ENCODE peak calls at places on chromosomes 6 and 20, in seven cellular contexts. One of them, this sample, is unnamed.

GRCh38 chr6:16057411-16057810 is 71.5 kb upstream of the MYLIP start:
- DNase-seq in A549: no peak
- DNase-seq in OCI-LY7: no peak
- DNase-seq in H9: no peak
- DNase-seq in cardiac fibroblast: no peak
- DNase-seq in choroid plexus epithelial cell: no peak
- DNase-seq in endothelial cell: no peak
- DNase-seq in this sample: no peak

GRCh38 chr6:29908341-29908662 is 34.0 kb upstream of the HLA-A start:
- DNase-seq in cardiac fibroblast: no peak
- DNase-seq in endothelial cell: no peak
- DNase-seq in A549: no peak
- DNase-seq in H9: no peak
- DNase-seq in OCI-LY7: no peak
- DNase-seq in choroid plexus epithelial cell: no peak
- DNase-seq in this sample: no peak

GRCh38 chr20:50273601-50274491 is 83.2 kb downstream of the CEBPB start:
- DNase-seq in choroid plexus epithelial cell: no peak
- DNase-seq in endothelial cell: no peak
- DNase-seq in A549: peak
- DNase-seq in H9: no peak
- DNase-seq in OCI-LY7: no peak
- DNase-seq in cardiac fibroblast: no peak
- DNase-seq in this sample: no peak

GRCh38 chr6:152846825-152847224 is 96.2 kb downstream of the VIP start:
- DNase-seq in choroid plexus epithelial cell: peak
- DNase-seq in endothelial cell: no peak
- DNase-seq in OCI-LY7: peak
- DNase-seq in H9: no peak
- DNase-seq in A549: peak
- DNase-seq in cardiac fibroblast: peak
- DNase-seq in this sample: no peak

GRCh38 chr6:17984822-17985660 is 2.4 kb downstream of the KIF13A start:
- DNase-seq in H9: no peak
- DNase-seq in A549: no peak
- DNase-seq in endothelial cell: no peak
- DNase-seq in choroid plexus epithelial cell: peak
- DNase-seq in OCI-LY7: no peak
- DNase-seq in cardiac fibroblast: no peak
- DNase-seq in this sample: no peak

GRCh38 chr20:16803965-16804792 is 56.0 kb downstream of the OTOR start:
- DNase-seq in choroid plexus epithelial cell: peak
- DNase-seq in H9: peak
- DNase-seq in A549: peak
- DNase-seq in OCI-LY7: peak
- DNase-seq in cardiac fibroblast: peak
- DNase-seq in endothelial cell: peak
- DNase-seq in this sample: peak

GRCh38 chr20:59752704-59753460 is 148.5 kb downstream of the PHACTR3 start:
- DNase-seq in H9: no peak
- DNase-seq in cardiac fibroblast: no peak
- DNase-seq in choroid plexus epithelial cell: no peak
- DNase-seq in OCI-LY7: peak
- DNase-seq in endothelial cell: no peak
- DNase-seq in A549: no peak
- DNase-seq in this sample: no peak

GRCh38 chr6:50834929-50835328 is 16.3 kb downstream of the TFAP2B start:
- DNase-seq in endothelial cell: no peak
- DNase-seq in cardiac fibroblast: no peak
- DNase-seq in H9: no peak
- DNase-seq in A549: no peak
- DNase-seq in choroid plexus epithelial cell: no peak
- DNase-seq in OCI-LY7: no peak
- DNase-seq in this sample: no peak

GRCh38 chr6:46757206-46757564 is 10.5 kb downstream of the ANKRD66 start:
- DNase-seq in OCI-LY7: no peak
- DNase-seq in choroid plexus epithelial cell: no peak
- DNase-seq in endothelial cell: no peak
- DNase-seq in A549: no peak
- DNase-seq in cardiac fibroblast: no peak
- DNase-seq in H9: no peak
- DNase-seq in this sample: no peak

GRCh38 chr6:131117866-131118265 is 17.4 kb upstream of the AKAP7 start:
- DNase-seq in endothelial cell: no peak
- DNase-seq in choroid plexus epithelial cell: no peak
- DNase-seq in OCI-LY7: no peak
- DNase-seq in H9: no peak
- DNase-seq in A549: no peak
- DNase-seq in cardiac fibroblast: no peak
- DNase-seq in this sample: no peak

GRCh38 chr6:133837801-133838349 is 51.0 kb upstream of the TCF21 start:
- DNase-seq in cardiac fibroblast: peak
- DNase-seq in A549: peak
- DNase-seq in choroid plexus epithelial cell: peak
- DNase-seq in endothelial cell: peak
- DNase-seq in H9: peak
- DNase-seq in OCI-LY7: peak
- DNase-seq in this sample: peak

GRCh38 chr6:99711925-99712324 is 105.3 kb downstream of the PRDM13 start:
- DNase-seq in A549: no peak
- DNase-seq in OCI-LY7: no peak
- DNase-seq in endothelial cell: no peak
- DNase-seq in choroid plexus epithelial cell: no peak
- DNase-seq in H9: no peak
- DNase-seq in cardiac fibroblast: no peak
- DNase-seq in this sample: no peak

GRCh38 chr6:116512155-116512559 is 718 bp downstream of the CALHM5 start:
- DNase-seq in H9: no peak
- DNase-seq in A549: no peak
- DNase-seq in endothelial cell: no peak
- DNase-seq in choroid plexus epithelial cell: peak
- DNase-seq in OCI-LY7: no peak
- DNase-seq in cardiac fibroblast: no peak
- DNase-seq in this sample: no peak

GRCh38 chr20:59751075-59751711 is 146.9 kb downstream of the PHACTR3 start:
- DNase-seq in H9: peak
- DNase-seq in choroid plexus epithelial cell: peak
- DNase-seq in A549: peak
- DNase-seq in endothelial cell: peak
- DNase-seq in cardiac fibroblast: peak
- DNase-seq in OCI-LY7: peak
- DNase-seq in this sample: peak

GRCh38 chr20:29689411-29690225 is 1567.8 kb upstream of the DEFB115 start:
- DNase-seq in cardiac fibroblast: peak
- DNase-seq in H9: no peak
- DNase-seq in choroid plexus epithelial cell: no peak
- DNase-seq in OCI-LY7: no peak
- DNase-seq in endothelial cell: no peak
- DNase-seq in A549: no peak
- DNase-seq in this sample: no peak

GRCh38 chr20:37947943-37948342 is 45.0 kb downstream of the VSTM2L start:
- DNase-seq in choroid plexus epithelial cell: no peak
- DNase-seq in OCI-LY7: no peak
- DNase-seq in cardiac fibroblast: no peak
- DNase-seq in H9: peak
- DNase-seq in endothelial cell: no peak
- DNase-seq in A549: no peak
- DNase-seq in this sample: no peak

GRCh38 chr6:84671188-84671587 is 93.2 kb downstream of the TBX18 start:
- DNase-seq in H9: no peak
- DNase-seq in cardiac fibroblast: no peak
- DNase-seq in OCI-LY7: no peak
- DNase-seq in choroid plexus epithelial cell: no peak
- DNase-seq in endothelial cell: no peak
- DNase-seq in A549: no peak
- DNase-seq in this sample: no peak

GRCh38 chr20:41701596-41702350 is 83.6 kb upstream of the CHD6 start:
- DNase-seq in OCI-LY7: no peak
- DNase-seq in choroid plexus epithelial cell: no peak
- DNase-seq in cardiac fibroblast: no peak
- DNase-seq in A549: no peak
- DNase-seq in H9: peak
- DNase-seq in endothelial cell: no peak
- DNase-seq in this sample: no peak

DNA sequence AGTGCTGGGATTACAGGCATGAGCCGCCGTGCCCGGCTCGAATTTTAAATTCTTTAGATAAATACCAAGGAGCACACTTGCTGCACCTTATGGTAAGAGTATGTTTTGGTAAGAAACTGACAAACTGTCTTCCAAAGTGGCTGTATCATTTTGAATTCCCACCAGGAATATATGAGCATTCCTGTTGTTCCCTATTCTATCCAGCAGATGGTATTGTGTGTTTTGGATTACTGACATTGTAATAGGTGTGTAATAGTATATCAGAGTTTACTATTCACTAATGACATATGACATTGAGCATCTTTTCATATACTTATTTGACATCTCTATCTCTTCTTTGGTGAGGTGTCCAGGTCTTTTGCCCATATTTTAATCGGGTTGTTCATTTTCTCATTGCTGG is 40.5 kb downstream of the TGM6 start:
- DNase-seq in A549: peak
- DNase-seq in H9: no peak
- DNase-seq in choroid plexus epithelial cell: peak
- DNase-seq in endothelial cell: no peak
- DNase-seq in OCI-LY7: no peak
- DNase-seq in cardiac fibroblast: peak
- DNase-seq in this sample: no peak
- TF ChIP-seq CTCF in A549: peak
- TF ChIP-seq CTCF in H9: peak
- TF ChIP-seq CTCF in choroid plexus epithelial cell: no peak
- TF ChIP-seq CTCF in endothelial cell: peak
- TF ChIP-seq CTCF in OCI-LY7: no peak
- TF ChIP-seq CTCF in cardiac fibroblast: peak
- TF ChIP-seq CTCF in this sample: peak

DNA sequence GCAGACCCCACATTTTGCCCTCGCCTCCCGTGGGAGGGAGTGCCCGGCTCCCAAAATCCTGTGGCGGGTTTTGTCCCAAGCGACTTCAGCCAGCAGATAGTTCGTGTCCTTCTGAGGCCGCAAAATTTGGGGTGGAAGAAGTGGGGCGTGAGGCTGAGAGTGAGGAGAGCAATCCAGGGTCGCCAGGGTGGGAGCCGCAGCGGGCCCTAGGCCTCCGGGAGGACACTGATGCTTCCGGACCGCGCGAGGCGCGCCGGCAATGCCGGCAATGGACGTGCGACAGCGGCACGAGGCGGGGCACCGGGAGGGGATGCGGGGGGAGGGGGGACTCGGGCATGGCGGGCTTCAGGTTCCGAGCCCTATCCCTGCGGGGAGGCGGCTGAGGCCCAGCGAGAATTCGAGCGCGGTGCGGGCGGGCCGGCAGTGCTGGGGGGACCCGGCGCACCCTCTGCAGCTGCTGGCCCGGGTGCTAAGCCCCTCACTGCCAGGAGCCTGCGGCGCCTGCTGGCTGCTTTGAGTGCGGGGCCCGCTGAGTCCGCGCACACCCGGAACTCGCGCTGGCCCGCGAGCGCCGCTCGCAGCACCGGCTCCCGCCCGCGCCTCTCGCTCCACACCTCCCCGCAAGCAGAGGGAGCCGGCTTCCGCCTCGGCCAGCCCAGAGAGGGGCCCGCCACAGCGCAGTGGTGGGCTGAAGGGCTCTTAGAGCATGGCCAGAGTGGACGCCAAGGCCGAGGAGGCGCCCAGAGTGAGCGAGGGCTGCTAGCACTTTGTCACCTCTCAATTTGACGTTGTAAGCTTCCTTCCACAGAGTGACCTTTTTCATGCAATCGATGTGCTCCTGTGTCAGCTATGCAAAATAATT is 143.8 kb downstream of the LPA start:
- DNase-seq in cardiac fibroblast: peak
- DNase-seq in endothelial cell: peak
- DNase-seq in H9: peak
- DNase-seq in choroid plexus epithelial cell: peak
- DNase-seq in OCI-LY7: peak
- DNase-seq in A549: peak
- DNase-seq in this sample: peak
- TF ChIP-seq CTCF in cardiac fibroblast: no peak
- TF ChIP-seq CTCF in endothelial cell: peak
- TF ChIP-seq CTCF in H9: no peak
- TF ChIP-seq CTCF in choroid plexus epithelial cell: peak
- TF ChIP-seq CTCF in OCI-LY7: peak
- TF ChIP-seq CTCF in A549: peak
- TF ChIP-seq CTCF in this sample: no peak

GRCh38 chr20:48728042-48728837 is 99.6 kb downstream of the PREX1 start:
- DNase-seq in A549: no peak
- DNase-seq in H9: no peak
- DNase-seq in choroid plexus epithelial cell: no peak
- DNase-seq in endothelial cell: no peak
- DNase-seq in cardiac fibroblast: no peak
- DNase-seq in OCI-LY7: no peak
- DNase-seq in this sample: no peak
- TF ChIP-seq CTCF in A549: no peak
- TF ChIP-seq CTCF in H9: no peak
- TF ChIP-seq CTCF in choroid plexus epithelial cell: peak
- TF ChIP-seq CTCF in endothelial cell: no peak
- TF ChIP-seq CTCF in cardiac fibroblast: no peak
- TF ChIP-seq CTCF in OCI-LY7: peak
- TF ChIP-seq CTCF in this sample: no peak

GRCh38 chr20:44885392-44886275 is at the start of gene YWHAB:
- DNase-seq in A549: peak
- DNase-seq in choroid plexus epithelial cell: peak
- DNase-seq in OCI-LY7: peak
- DNase-seq in cardiac fibroblast: peak
- DNase-seq in endothelial cell: peak
- DNase-seq in H9: peak
- DNase-seq in this sample: peak
- TF ChIP-seq CTCF in A549: no peak
- TF ChIP-seq CTCF in choroid plexus epithelial cell: no peak
- TF ChIP-seq CTCF in OCI-LY7: peak
- TF ChIP-seq CTCF in cardiac fibroblast: peak
- TF ChIP-seq CTCF in endothelial cell: no peak
- TF ChIP-seq CTCF in H9: peak
- TF ChIP-seq CTCF in this sample: peak

DNA sequence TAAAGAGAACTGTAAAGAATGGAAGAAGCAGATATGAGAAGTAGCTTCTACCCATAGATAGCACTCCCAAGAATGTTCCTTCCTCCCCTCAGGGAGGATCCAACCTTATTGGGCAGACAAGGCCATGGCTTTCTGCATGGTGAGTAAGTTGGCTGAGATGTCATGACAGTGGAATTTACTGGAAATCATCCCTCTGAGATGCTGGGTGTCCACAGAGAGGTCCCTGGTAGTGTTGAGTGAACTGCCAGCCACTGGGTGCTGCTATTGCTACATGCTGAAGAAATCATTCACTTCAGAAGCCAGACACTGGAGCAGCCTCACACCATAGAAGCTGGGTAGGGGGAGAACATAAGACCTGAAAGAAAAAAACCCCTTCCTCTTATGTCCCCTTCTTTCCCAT is 46.4 kb upstream of the FERMT1 start:
- DNase-seq in choroid plexus epithelial cell: peak
- DNase-seq in A549: no peak
- DNase-seq in H9: no peak
- DNase-seq in cardiac fibroblast: peak
- DNase-seq in endothelial cell: no peak
- DNase-seq in OCI-LY7: no peak
- DNase-seq in this sample: no peak
- TF ChIP-seq CTCF in choroid plexus epithelial cell: peak
- TF ChIP-seq CTCF in A549: peak
- TF ChIP-seq CTCF in H9: peak
- TF ChIP-seq CTCF in cardiac fibroblast: peak
- TF ChIP-seq CTCF in endothelial cell: no peak
- TF ChIP-seq CTCF in OCI-LY7: peak
- TF ChIP-seq CTCF in this sample: no peak

This sample was measured in progenitor cell of endocrine pancreas.